ENCODE peak calls at places on chromosomes 4 and X, in ten cellular contexts. One of them, this sample, is unnamed.

GRCh38 chr4:24881508-24882071 is 31.3 kb downstream of the CCDC149 start:
- DNase-seq in C1 segment of cervical spinal cord: no peak
- DNase-seq in tibial artery: no peak
- DNase-seq in mucosa of gallbladder: no peak
- DNase-seq in frontal cortex: no peak
- DNase-seq in GM13976: no peak
- DNase-seq in activated T-cell treated with anti-CD3 and anti-CD28 coated beads, Interleukin-2, amount 50 U/mL, for 4 hours: no peak
- DNase-seq in activated CD8-positive, alpha-beta memory T cell treated with anti-CD3 and anti-CD28 coated beads for 48 hours: no peak
- DNase-seq in transverse colon: no peak
- DNase-seq in stimulated activated CD8-positive, alpha-beta memory T cell treated with anti-CD3 and anti-CD28 coated beads, Interleukin-7, amount 100 ng/mL, for 1 hour: no peak
- DNase-seq in this sample: no peak

GRCh38 chrX:3094261-3094660 is 53.0 kb downstream of the ARSF start:
- DNase-seq in C1 segment of cervical spinal cord: no peak
- DNase-seq in tibial artery: no peak
- DNase-seq in mucosa of gallbladder: peak; percentile 33
- DNase-seq in frontal cortex: no peak
- DNase-seq in GM13976: no peak
- DNase-seq in activated T-cell treated with anti-CD3 and anti-CD28 coated beads, Interleukin-2, amount 50 U/mL, for 4 hours: no peak
- DNase-seq in activated CD8-positive, alpha-beta memory T cell treated with anti-CD3 and anti-CD28 coated beads for 48 hours: no peak
- DNase-seq in transverse colon: peak; percentile 9
- DNase-seq in stimulated activated CD8-positive, alpha-beta memory T cell treated with anti-CD3 and anti-CD28 coated beads, Interleukin-7, amount 100 ng/mL, for 1 hour: no peak
- DNase-seq in this sample: peak; percentile 20

GRCh38 chrX:26783512-26784225 is 567.7 kb downstream of the MAGEB5 start:
- DNase-seq in C1 segment of cervical spinal cord: no peak
- DNase-seq in tibial artery: no peak
- DNase-seq in mucosa of gallbladder: no peak
- DNase-seq in frontal cortex: no peak
- DNase-seq in GM13976: no peak
- DNase-seq in activated T-cell treated with anti-CD3 and anti-CD28 coated beads, Interleukin-2, amount 50 U/mL, for 4 hours: no peak
- DNase-seq in activated CD8-positive, alpha-beta memory T cell treated with anti-CD3 and anti-CD28 coated beads for 48 hours: no peak
- DNase-seq in transverse colon: no peak
- DNase-seq in stimulated activated CD8-positive, alpha-beta memory T cell treated with anti-CD3 and anti-CD28 coated beads, Interleukin-7, amount 100 ng/mL, for 1 hour: no peak
- DNase-seq in this sample: peak; percentile 19

GRCh38 chr4:47065099-47065498 is 33.7 kb downstream of the GABRB1 start:
- DNase-seq in C1 segment of cervical spinal cord: no peak
- DNase-seq in tibial artery: no peak
- DNase-seq in mucosa of gallbladder: no peak
- DNase-seq in frontal cortex: no peak
- DNase-seq in GM13976: no peak
- DNase-seq in activated T-cell treated with anti-CD3 and anti-CD28 coated beads, Interleukin-2, amount 50 U/mL, for 4 hours: no peak
- DNase-seq in activated CD8-positive, alpha-beta memory T cell treated with anti-CD3 and anti-CD28 coated beads for 48 hours: no peak
- DNase-seq in transverse colon: no peak
- DNase-seq in stimulated activated CD8-positive, alpha-beta memory T cell treated with anti-CD3 and anti-CD28 coated beads, Interleukin-7, amount 100 ng/mL, for 1 hour: no peak
- DNase-seq in this sample: no peak

GRCh38 chr4:26020083-26020668 is 106.2 kb downstream of the SMIM20 start:
- DNase-seq in C1 segment of cervical spinal cord: no peak
- DNase-seq in tibial artery: peak; percentile 31
- DNase-seq in mucosa of gallbladder: no peak
- DNase-seq in frontal cortex: no peak
- DNase-seq in GM13976: no peak
- DNase-seq in activated T-cell treated with anti-CD3 and anti-CD28 coated beads, Interleukin-2, amount 50 U/mL, for 4 hours: no peak
- DNase-seq in activated CD8-positive, alpha-beta memory T cell treated with anti-CD3 and anti-CD28 coated beads for 48 hours: no peak
- DNase-seq in transverse colon: no peak
- DNase-seq in stimulated activated CD8-positive, alpha-beta memory T cell treated with anti-CD3 and anti-CD28 coated beads, Interleukin-7, amount 100 ng/mL, for 1 hour: no peak
- DNase-seq in this sample: no peak

GRCh38 chr4:112968456-112969159 is 80.8 kb upstream of the ANK2 start:
- DNase-seq in C1 segment of cervical spinal cord: no peak
- DNase-seq in tibial artery: no peak
- DNase-seq in mucosa of gallbladder: no peak
- DNase-seq in frontal cortex: no peak
- DNase-seq in GM13976: no peak
- DNase-seq in activated T-cell treated with anti-CD3 and anti-CD28 coated beads, Interleukin-2, amount 50 U/mL, for 4 hours: no peak
- DNase-seq in activated CD8-positive, alpha-beta memory T cell treated with anti-CD3 and anti-CD28 coated beads for 48 hours: no peak
- DNase-seq in transverse colon: no peak
- DNase-seq in stimulated activated CD8-positive, alpha-beta memory T cell treated with anti-CD3 and anti-CD28 coated beads, Interleukin-7, amount 100 ng/mL, for 1 hour: no peak
- DNase-seq in this sample: no peak

GRCh38 chr4:8871417-8872401 is at the start of gene HMX1:
- DNase-seq in C1 segment of cervical spinal cord: peak; percentile 26
- DNase-seq in tibial artery: no peak
- DNase-seq in mucosa of gallbladder: no peak
- DNase-seq in frontal cortex: peak; percentile 83
- DNase-seq in GM13976: no peak
- DNase-seq in activated T-cell treated with anti-CD3 and anti-CD28 coated beads, Interleukin-2, amount 50 U/mL, for 4 hours: no peak
- DNase-seq in activated CD8-positive, alpha-beta memory T cell treated with anti-CD3 and anti-CD28 coated beads for 48 hours: no peak
- DNase-seq in transverse colon: no peak
- DNase-seq in stimulated activated CD8-positive, alpha-beta memory T cell treated with anti-CD3 and anti-CD28 coated beads, Interleukin-7, amount 100 ng/mL, for 1 hour: no peak
- DNase-seq in this sample: no peak

GRCh38 chr4:140686799-140687198 is 69.4 kb downstream of the TBC1D9 start:
- DNase-seq in C1 segment of cervical spinal cord: no peak
- DNase-seq in tibial artery: no peak
- DNase-seq in mucosa of gallbladder: no peak
- DNase-seq in frontal cortex: no peak
- DNase-seq in GM13976: no peak
- DNase-seq in activated T-cell treated with anti-CD3 and anti-CD28 coated beads, Interleukin-2, amount 50 U/mL, for 4 hours: no peak
- DNase-seq in activated CD8-positive, alpha-beta memory T cell treated with anti-CD3 and anti-CD28 coated beads for 48 hours: no peak
- DNase-seq in transverse colon: no peak
- DNase-seq in stimulated activated CD8-positive, alpha-beta memory T cell treated with anti-CD3 and anti-CD28 coated beads, Interleukin-7, amount 100 ng/mL, for 1 hour: no peak
- DNase-seq in this sample: no peak

GRCh38 chr4:8215001-8215427 is 15.9 kb downstream of the SH3TC1 start:
- DNase-seq in C1 segment of cervical spinal cord: no peak
- DNase-seq in tibial artery: no peak
- DNase-seq in mucosa of gallbladder: no peak
- DNase-seq in frontal cortex: no peak
- DNase-seq in GM13976: no peak
- DNase-seq in activated T-cell treated with anti-CD3 and anti-CD28 coated beads, Interleukin-2, amount 50 U/mL, for 4 hours: no peak
- DNase-seq in activated CD8-positive, alpha-beta memory T cell treated with anti-CD3 and anti-CD28 coated beads for 48 hours: no peak
- DNase-seq in transverse colon: no peak
- DNase-seq in stimulated activated CD8-positive, alpha-beta memory T cell treated with anti-CD3 and anti-CD28 coated beads, Interleukin-7, amount 100 ng/mL, for 1 hour: no peak
- DNase-seq in this sample: no peak

GRCh38 chr4:113384600-113384999 is 335.1 kb downstream of the ANK2 start:
- DNase-seq in C1 segment of cervical spinal cord: no peak
- DNase-seq in tibial artery: no peak
- DNase-seq in mucosa of gallbladder: no peak
- DNase-seq in frontal cortex: no peak
- DNase-seq in GM13976: no peak
- DNase-seq in activated T-cell treated with anti-CD3 and anti-CD28 coated beads, Interleukin-2, amount 50 U/mL, for 4 hours: no peak
- DNase-seq in activated CD8-positive, alpha-beta memory T cell treated with anti-CD3 and anti-CD28 coated beads for 48 hours: no peak
- DNase-seq in transverse colon: no peak
- DNase-seq in stimulated activated CD8-positive, alpha-beta memory T cell treated with anti-CD3 and anti-CD28 coated beads, Interleukin-7, amount 100 ng/mL, for 1 hour: no peak
- DNase-seq in this sample: no peak

GRCh38 chr4:4460759-4461158 is 73.9 kb downstream of the NSG1 start:
- DNase-seq in C1 segment of cervical spinal cord: no peak
- DNase-seq in tibial artery: no peak
- DNase-seq in mucosa of gallbladder: no peak
- DNase-seq in frontal cortex: no peak
- DNase-seq in GM13976: no peak
- DNase-seq in activated T-cell treated with anti-CD3 and anti-CD28 coated beads, Interleukin-2, amount 50 U/mL, for 4 hours: no peak
- DNase-seq in activated CD8-positive, alpha-beta memory T cell treated with anti-CD3 and anti-CD28 coated beads for 48 hours: no peak
- DNase-seq in transverse colon: no peak
- DNase-seq in stimulated activated CD8-positive, alpha-beta memory T cell treated with anti-CD3 and anti-CD28 coated beads, Interleukin-7, amount 100 ng/mL, for 1 hour: no peak
- DNase-seq in this sample: no peak

GRCh38 chrX:69718102-69718501 is 102.2 kb downstream of the EDA start:
- DNase-seq in C1 segment of cervical spinal cord: no peak
- DNase-seq in tibial artery: no peak
- DNase-seq in mucosa of gallbladder: no peak
- DNase-seq in frontal cortex: no peak
- DNase-seq in GM13976: no peak
- DNase-seq in activated T-cell treated with anti-CD3 and anti-CD28 coated beads, Interleukin-2, amount 50 U/mL, for 4 hours: no peak
- DNase-seq in activated CD8-positive, alpha-beta memory T cell treated with anti-CD3 and anti-CD28 coated beads for 48 hours: no peak
- DNase-seq in transverse colon: no peak
- DNase-seq in stimulated activated CD8-positive, alpha-beta memory T cell treated with anti-CD3 and anti-CD28 coated beads, Interleukin-7, amount 100 ng/mL, for 1 hour: no peak
- DNase-seq in this sample: no peak

GRCh38 chr4:38917481-38918025 is 49.9 kb downstream of the FAM114A1 start:
- DNase-seq in C1 segment of cervical spinal cord: no peak
- DNase-seq in tibial artery: no peak
- DNase-seq in mucosa of gallbladder: no peak
- DNase-seq in frontal cortex: no peak
- DNase-seq in GM13976: no peak
- DNase-seq in activated T-cell treated with anti-CD3 and anti-CD28 coated beads, Interleukin-2, amount 50 U/mL, for 4 hours: no peak
- DNase-seq in activated CD8-positive, alpha-beta memory T cell treated with anti-CD3 and anti-CD28 coated beads for 48 hours: no peak
- DNase-seq in transverse colon: no peak
- DNase-seq in stimulated activated CD8-positive, alpha-beta memory T cell treated with anti-CD3 and anti-CD28 coated beads, Interleukin-7, amount 100 ng/mL, for 1 hour: no peak
- DNase-seq in this sample: no peak

GRCh38 chr4:6959261-6959660 is 49.6 kb downstream of the TBC1D14 start:
- DNase-seq in C1 segment of cervical spinal cord: no peak
- DNase-seq in tibial artery: no peak
- DNase-seq in mucosa of gallbladder: no peak
- DNase-seq in frontal cortex: no peak
- DNase-seq in GM13976: no peak
- DNase-seq in activated T-cell treated with anti-CD3 and anti-CD28 coated beads, Interleukin-2, amount 50 U/mL, for 4 hours: no peak
- DNase-seq in activated CD8-positive, alpha-beta memory T cell treated with anti-CD3 and anti-CD28 coated beads for 48 hours: no peak
- DNase-seq in transverse colon: no peak
- DNase-seq in stimulated activated CD8-positive, alpha-beta memory T cell treated with anti-CD3 and anti-CD28 coated beads, Interleukin-7, amount 100 ng/mL, for 1 hour: no peak
- DNase-seq in this sample: no peak

GRCh38 chr4:138643827-138644226 is 371.8 kb upstream of the NOCT start:
- DNase-seq in C1 segment of cervical spinal cord: no peak
- DNase-seq in tibial artery: no peak
- DNase-seq in mucosa of gallbladder: no peak
- DNase-seq in frontal cortex: no peak
- DNase-seq in GM13976: no peak
- DNase-seq in activated T-cell treated with anti-CD3 and anti-CD28 coated beads, Interleukin-2, amount 50 U/mL, for 4 hours: no peak
- DNase-seq in activated CD8-positive, alpha-beta memory T cell treated with anti-CD3 and anti-CD28 coated beads for 48 hours: no peak
- DNase-seq in transverse colon: no peak
- DNase-seq in stimulated activated CD8-positive, alpha-beta memory T cell treated with anti-CD3 and anti-CD28 coated beads, Interleukin-7, amount 100 ng/mL, for 1 hour: no peak
- DNase-seq in this sample: no peak

GRCh38 chrX:74534569-74535038 is 79.8 kb downstream of the RLIM start:
- DNase-seq in C1 segment of cervical spinal cord: no peak
- DNase-seq in tibial artery: no peak
- DNase-seq in mucosa of gallbladder: no peak
- DNase-seq in frontal cortex: no peak
- DNase-seq in GM13976: no peak
- DNase-seq in activated T-cell treated with anti-CD3 and anti-CD28 coated beads, Interleukin-2, amount 50 U/mL, for 4 hours: no peak
- DNase-seq in activated CD8-positive, alpha-beta memory T cell treated with anti-CD3 and anti-CD28 coated beads for 48 hours: no peak
- DNase-seq in transverse colon: no peak
- DNase-seq in stimulated activated CD8-positive, alpha-beta memory T cell treated with anti-CD3 and anti-CD28 coated beads, Interleukin-7, amount 100 ng/mL, for 1 hour: no peak
- DNase-seq in this sample: no peak

GRCh38 chr4:66501986-66502385 is 831.7 kb upstream of the EPHA5 start:
- DNase-seq in C1 segment of cervical spinal cord: no peak
- DNase-seq in tibial artery: no peak
- DNase-seq in mucosa of gallbladder: no peak
- DNase-seq in frontal cortex: no peak
- DNase-seq in GM13976: no peak
- DNase-seq in activated T-cell treated with anti-CD3 and anti-CD28 coated beads, Interleukin-2, amount 50 U/mL, for 4 hours: no peak
- DNase-seq in activated CD8-positive, alpha-beta memory T cell treated with anti-CD3 and anti-CD28 coated beads for 48 hours: no peak
- DNase-seq in transverse colon: no peak
- DNase-seq in stimulated activated CD8-positive, alpha-beta memory T cell treated with anti-CD3 and anti-CD28 coated beads, Interleukin-7, amount 100 ng/mL, for 1 hour: no peak
- DNase-seq in this sample: no peak

GRCh38 chrX:72569786-72570185 is 2.9 kb downstream of the HDAC8 start:
- DNase-seq in C1 segment of cervical spinal cord: no peak
- DNase-seq in tibial artery: no peak
- DNase-seq in mucosa of gallbladder: no peak
- DNase-seq in frontal cortex: no peak
- DNase-seq in GM13976: no peak
- DNase-seq in activated T-cell treated with anti-CD3 and anti-CD28 coated beads, Interleukin-2, amount 50 U/mL, for 4 hours: no peak
- DNase-seq in activated CD8-positive, alpha-beta memory T cell treated with anti-CD3 and anti-CD28 coated beads for 48 hours: no peak
- DNase-seq in transverse colon: no peak
- DNase-seq in stimulated activated CD8-positive, alpha-beta memory T cell treated with anti-CD3 and anti-CD28 coated beads, Interleukin-7, amount 100 ng/mL, for 1 hour: no peak
- DNase-seq in this sample: no peak

GRCh38 chrX:45172890-45173289 is 27.8 kb downstream of the DIPK2B start:
- DNase-seq in C1 segment of cervical spinal cord: no peak
- DNase-seq in tibial artery: no peak
- DNase-seq in mucosa of gallbladder: no peak
- DNase-seq in frontal cortex: no peak
- DNase-seq in GM13976: no peak
- DNase-seq in activated T-cell treated with anti-CD3 and anti-CD28 coated beads, Interleukin-2, amount 50 U/mL, for 4 hours: no peak
- DNase-seq in activated CD8-positive, alpha-beta memory T cell treated with anti-CD3 and anti-CD28 coated beads for 48 hours: no peak
- DNase-seq in transverse colon: no peak
- DNase-seq in stimulated activated CD8-positive, alpha-beta memory T cell treated with anti-CD3 and anti-CD28 coated beads, Interleukin-7, amount 100 ng/mL, for 1 hour: no peak
- DNase-seq in this sample: no peak

GRCh38 chrX:68061206-68061535 is 372.1 kb downstream of the OPHN1 start:
- DNase-seq in C1 segment of cervical spinal cord: no peak
- DNase-seq in tibial artery: no peak
- DNase-seq in mucosa of gallbladder: no peak
- DNase-seq in frontal cortex: no peak
- DNase-seq in GM13976: no peak
- DNase-seq in activated T-cell treated with anti-CD3 and anti-CD28 coated beads, Interleukin-2, amount 50 U/mL, for 4 hours: no peak
- DNase-seq in activated CD8-positive, alpha-beta memory T cell treated with anti-CD3 and anti-CD28 coated beads for 48 hours: no peak
- DNase-seq in transverse colon: no peak
- DNase-seq in stimulated activated CD8-positive, alpha-beta memory T cell treated with anti-CD3 and anti-CD28 coated beads, Interleukin-7, amount 100 ng/mL, for 1 hour: no peak
- DNase-seq in this sample: no peak

GRCh38 chrX:20654596-20655106 is 387.9 kb upstream of the RPS6KA3 start:
- DNase-seq in C1 segment of cervical spinal cord: no peak
- DNase-seq in tibial artery: no peak
- DNase-seq in mucosa of gallbladder: no peak
- DNase-seq in frontal cortex: no peak
- DNase-seq in GM13976: no peak
- DNase-seq in activated T-cell treated with anti-CD3 and anti-CD28 coated beads, Interleukin-2, amount 50 U/mL, for 4 hours: no peak
- DNase-seq in activated CD8-positive, alpha-beta memory T cell treated with anti-CD3 and anti-CD28 coated beads for 48 hours: no peak
- DNase-seq in transverse colon: no peak
- DNase-seq in stimulated activated CD8-positive, alpha-beta memory T cell treated with anti-CD3 and anti-CD28 coated beads, Interleukin-7, amount 100 ng/mL, for 1 hour: no peak
- DNase-seq in this sample: no peak

GRCh38 chr4:147730333-147730732 is 1.6 kb upstream of the ARHGAP10 start:
- DNase-seq in C1 segment of cervical spinal cord: no peak
- DNase-seq in tibial artery: no peak
- DNase-seq in mucosa of gallbladder: no peak
- DNase-seq in frontal cortex: no peak
- DNase-seq in GM13976: no peak
- DNase-seq in activated T-cell treated with anti-CD3 and anti-CD28 coated beads, Interleukin-2, amount 50 U/mL, for 4 hours: no peak
- DNase-seq in activated CD8-positive, alpha-beta memory T cell treated with anti-CD3 and anti-CD28 coated beads for 48 hours: no peak
- DNase-seq in transverse colon: no peak
- DNase-seq in stimulated activated CD8-positive, alpha-beta memory T cell treated with anti-CD3 and anti-CD28 coated beads, Interleukin-7, amount 100 ng/mL, for 1 hour: no peak
- DNase-seq in this sample: no peak

This sample was measured in colonic mucosa.